ENCODE peak calls at places on chromosomes 11 and 22, in five cellular contexts. One of them, this sample, is unnamed.

GRCh38 chr11:93704237-93704636 is 37.1 kb downstream of the TAF1D start:
- DNase-seq in WERI-Rb-1: no peak
- DNase-seq in DMS53: peak; percentile 45
- DNase-seq in stimulated activated CD4-positive, alpha-beta T cell treated with anti-CD3 and anti-CD28 coated beads, Interleukin-4, amount 100 ng/mL, for 48 hours: no peak
- DNase-seq in HT1080: no peak
- DNase-seq in this sample: no peak

GRCh38 chr22:32340437-32340836 is 17.2 kb upstream of the RFPL3 start:
- DNase-seq in WERI-Rb-1: no peak
- DNase-seq in DMS53: peak; percentile 24
- DNase-seq in stimulated activated CD4-positive, alpha-beta T cell treated with anti-CD3 and anti-CD28 coated beads, Interleukin-4, amount 100 ng/mL, for 48 hours: no peak
- DNase-seq in HT1080: no peak
- DNase-seq in this sample: no peak

GRCh38 chr11:73344191-73344607 is 32.0 kb upstream of the RELT start:
- DNase-seq in WERI-Rb-1: no peak
- DNase-seq in DMS53: no peak
- DNase-seq in stimulated activated CD4-positive, alpha-beta T cell treated with anti-CD3 and anti-CD28 coated beads, Interleukin-4, amount 100 ng/mL, for 48 hours: no peak
- DNase-seq in HT1080: no peak
- DNase-seq in this sample: no peak

GRCh38 chr22:41682033-41682807 is 6.4 kb downstream of the SNU13 start:
- DNase-seq in WERI-Rb-1: peak; percentile 85
- DNase-seq in DMS53: no peak
- DNase-seq in stimulated activated CD4-positive, alpha-beta T cell treated with anti-CD3 and anti-CD28 coated beads, Interleukin-4, amount 100 ng/mL, for 48 hours: peak; percentile 72
- DNase-seq in HT1080: peak; percentile 80
- DNase-seq in this sample: peak; percentile 69

GRCh38 chr22:19723165-19723989 is at the start of gene GP1BB:
- DNase-seq in WERI-Rb-1: no peak
- DNase-seq in DMS53: peak; percentile 68
- DNase-seq in stimulated activated CD4-positive, alpha-beta T cell treated with anti-CD3 and anti-CD28 coated beads, Interleukin-4, amount 100 ng/mL, for 48 hours: no peak
- DNase-seq in HT1080: no peak
- DNase-seq in this sample: peak; percentile 22

GRCh38 chr11:57982763-57983162 is 40.9 kb upstream of the OR9Q1 start:
- DNase-seq in WERI-Rb-1: no peak
- DNase-seq in DMS53: peak; percentile 25
- DNase-seq in stimulated activated CD4-positive, alpha-beta T cell treated with anti-CD3 and anti-CD28 coated beads, Interleukin-4, amount 100 ng/mL, for 48 hours: no peak
- DNase-seq in HT1080: no peak
- DNase-seq in this sample: no peak

GRCh38 chr11:77303328-77303727 is 1.8 kb upstream of the GDPD4 start:
- DNase-seq in WERI-Rb-1: no peak
- DNase-seq in DMS53: no peak
- DNase-seq in stimulated activated CD4-positive, alpha-beta T cell treated with anti-CD3 and anti-CD28 coated beads, Interleukin-4, amount 100 ng/mL, for 48 hours: no peak
- DNase-seq in HT1080: no peak
- DNase-seq in this sample: no peak

GRCh38 chr11:124946735-124947141 is 7.3 kb upstream of the CCDC15 start:
- DNase-seq in WERI-Rb-1: no peak
- DNase-seq in DMS53: no peak
- DNase-seq in stimulated activated CD4-positive, alpha-beta T cell treated with anti-CD3 and anti-CD28 coated beads, Interleukin-4, amount 100 ng/mL, for 48 hours: no peak
- DNase-seq in HT1080: no peak
- DNase-seq in this sample: no peak

GRCh38 chr11:78290293-78291176 is 101.8 kb downstream of the USP35 start:
- DNase-seq in WERI-Rb-1: no peak
- DNase-seq in DMS53: peak; percentile 32
- DNase-seq in stimulated activated CD4-positive, alpha-beta T cell treated with anti-CD3 and anti-CD28 coated beads, Interleukin-4, amount 100 ng/mL, for 48 hours: no peak
- DNase-seq in HT1080: peak; percentile 60
- DNase-seq in this sample: peak; percentile 100

GRCh38 chr22:43967069-43967468 is 11.8 kb downstream of the SAMM50 start:
- DNase-seq in WERI-Rb-1: no peak
- DNase-seq in DMS53: no peak
- DNase-seq in stimulated activated CD4-positive, alpha-beta T cell treated with anti-CD3 and anti-CD28 coated beads, Interleukin-4, amount 100 ng/mL, for 48 hours: no peak
- DNase-seq in HT1080: no peak
- DNase-seq in this sample: no peak

GRCh38 chr22:49025791-49026475 is 801.7 kb downstream of the BRD1 start:
- DNase-seq in WERI-Rb-1: no peak
- DNase-seq in DMS53: no peak
- DNase-seq in stimulated activated CD4-positive, alpha-beta T cell treated with anti-CD3 and anti-CD28 coated beads, Interleukin-4, amount 100 ng/mL, for 48 hours: no peak
- DNase-seq in HT1080: no peak
- DNase-seq in this sample: no peak

GRCh38 chr11:70090989-70091388 is 12.9 kb downstream of the ANO1 start:
- DNase-seq in WERI-Rb-1: no peak
- DNase-seq in DMS53: no peak
- DNase-seq in stimulated activated CD4-positive, alpha-beta T cell treated with anti-CD3 and anti-CD28 coated beads, Interleukin-4, amount 100 ng/mL, for 48 hours: no peak
- DNase-seq in HT1080: no peak
- DNase-seq in this sample: no peak

GRCh38 chr22:19795617-19796008 is 35.0 kb downstream of the TBX1 start:
- DNase-seq in WERI-Rb-1: no peak
- DNase-seq in DMS53: no peak
- DNase-seq in stimulated activated CD4-positive, alpha-beta T cell treated with anti-CD3 and anti-CD28 coated beads, Interleukin-4, amount 100 ng/mL, for 48 hours: no peak
- DNase-seq in HT1080: no peak
- DNase-seq in this sample: no peak

GRCh38 chr22:43991316-43992020 is 32.6 kb upstream of the PARVB start:
- DNase-seq in WERI-Rb-1: no peak
- DNase-seq in DMS53: no peak
- DNase-seq in stimulated activated CD4-positive, alpha-beta T cell treated with anti-CD3 and anti-CD28 coated beads, Interleukin-4, amount 100 ng/mL, for 48 hours: no peak
- DNase-seq in HT1080: no peak
- DNase-seq in this sample: no peak

GRCh38 chr11:63871962-63872832 is 33.3 kb downstream of the MARK2 start:
- DNase-seq in WERI-Rb-1: peak; percentile 63
- DNase-seq in DMS53: peak; percentile 89
- DNase-seq in stimulated activated CD4-positive, alpha-beta T cell treated with anti-CD3 and anti-CD28 coated beads, Interleukin-4, amount 100 ng/mL, for 48 hours: peak; percentile 24
- DNase-seq in HT1080: peak; percentile 99
- DNase-seq in this sample: peak; percentile 100

This sample was measured in MV-4-11.